ENCODE peak calls at places on chromosome 19, in four cellular contexts. T is dorsolateral prefrontal cortex, C is fibroblast of lung, X is body of pancreas. K is an unnamed sample.

GRCh38 chr19:38718747-38719543 is 25.3 kb downstream of the CAPN12 start:
- DNase-seq in T (peak; percentile 68), X (peak; percentile 52), C (peak; percentile 76), K (no peak)

GRCh38 chr19:49614096-49614857 is 23.3 kb downstream of the PRR12 start:
- DNase-seq in C (peak; percentile 88), X (no peak), T (no peak), K (no peak)

GRCh38 chr19:10752913-10753285 is 35.0 kb downstream of the DNM2 start:
- DNase-seq in C (no peak), X (no peak), T (no peak), K (no peak)

GRCh38 chr19:38684078-38684861 is 36.8 kb downstream of the ACTN4 start:
- DNase-seq in X (no peak), T (no peak), C (peak; percentile 89), K (no peak)

GRCh38 chr19:45283443-45284033 is 32.5 kb downstream of the MARK4 start:
- DNase-seq in T (no peak), X (no peak), C (no peak), K (no peak)

GRCh38 chr19:54137913-54138776 is 583 bp downstream of the CNOT3 start:
- DNase-seq in X (peak; percentile 42), T (no peak), C (no peak), K (no peak)

GRCh38 chr19:47790398-47790814 is 11.9 kb downstream of the SELENOW start:
- DNase-seq in T (peak; percentile 78), C (peak; percentile 54), X (peak; percentile 83), K (peak; percentile 100)

GRCh38 chr19:4210166-4210731 is 19.1 kb upstream of the EBI3 start:
- DNase-seq in X (no peak), C (no peak), T (no peak), K (no peak)

GRCh38 chr19:51809787-51810186 is 14.8 kb downstream of the FPR3 start:
- DNase-seq in C (no peak), X (no peak), T (no peak), K (no peak)

GRCh38 chr19:10120538-10121198 is 969 bp upstream of the EIF3G start:
- DNase-seq in C (peak; percentile 88), T (no peak), X (no peak), K (no peak)

GRCh38 chr19:48819366-48819816 is 8.6 kb upstream of the BCAT2 start:
- DNase-seq in T (no peak), X (peak; percentile 96), C (peak; percentile 70), K (no peak)

GRCh38 chr19:34808566-34808965 is 35.6 kb upstream of the ZNF599 start:
- DNase-seq in T (no peak), C (peak; percentile 62), X (no peak), K (no peak)

GRCh38 chr19:10193666-10194499 is 870 bp downstream of the DNMT1 start:
- DNase-seq in X (no peak), T (no peak), C (peak; percentile 67), K (no peak)

GRCh38 chr19:3366761-3367571 is 583 bp downstream of the NFIC start:
- DNase-seq in X (peak; percentile 70), T (no peak), C (no peak), K (peak; percentile 80)

GRCh38 chr19:8308891-8309291 is 733 bp upstream of the CD320 start:
- DNase-seq in X (peak; percentile 9), T (no peak), C (no peak), K (peak; percentile 2)

GRCh38 chr19:15995536-15995935 is 46.7 kb downstream of the OR10H4 start:
- DNase-seq in C (no peak), T (no peak), X (no peak), K (no peak)

GRCh38 chr19:11581740-11582139 is 4.3 kb upstream of the ACP5 start:
- DNase-seq in C (peak; percentile 44), X (no peak), T (no peak), K (no peak)

GRCh38 chr19:43524922-43525835 is 1.8 kb downstream of the ETHE1 start:
- DNase-seq in T (no peak), C (peak; percentile 41), X (peak; percentile 42), K (no peak)

GRCh38 chr19:35109395-35110112 is 6.1 kb upstream of the FXYD3 start:
- DNase-seq in C (no peak), T (peak; percentile 58), X (no peak), K (peak; percentile 65)

DNA sequence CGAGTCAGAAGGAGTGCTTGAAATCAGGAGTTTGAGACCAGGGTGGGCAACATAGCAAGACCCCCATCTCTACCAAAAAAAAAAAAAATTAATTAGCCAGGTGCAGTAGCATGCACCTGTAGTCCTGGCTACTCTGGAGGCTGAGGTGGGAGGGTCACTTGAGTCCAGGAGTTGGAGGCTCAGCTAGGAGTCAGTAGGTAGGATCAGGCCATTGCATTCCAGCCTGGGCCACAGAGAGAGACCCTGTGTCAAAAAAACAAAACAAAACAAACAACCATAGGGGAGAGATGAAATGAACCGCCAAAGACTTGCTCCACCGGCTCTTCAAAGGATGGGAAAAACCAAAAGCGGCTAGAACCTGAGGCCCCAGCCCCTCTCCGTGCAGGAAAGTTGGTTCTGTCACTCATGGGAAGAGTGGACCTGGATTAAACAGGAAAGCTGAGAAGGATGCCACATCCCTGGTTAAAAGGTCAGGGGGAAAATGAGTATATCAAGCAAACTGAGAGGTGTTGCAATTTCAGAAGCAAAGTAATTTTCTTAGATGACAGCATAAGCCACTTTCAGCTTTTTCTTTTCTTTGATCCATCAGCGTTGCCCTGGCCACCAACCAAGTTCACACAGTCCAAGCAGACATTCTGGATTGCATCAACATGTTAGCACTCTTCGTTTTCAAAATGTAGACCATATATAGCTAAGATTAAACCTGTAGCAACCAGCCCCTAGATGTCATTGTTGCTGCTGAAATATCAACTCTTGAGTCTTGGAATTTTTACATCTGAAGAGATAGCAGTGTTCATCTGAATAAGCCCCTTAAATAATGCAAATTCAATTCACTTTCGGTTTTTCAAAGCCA is 8.9 kb upstream of the ZNF507 start:
- DNase-seq in C (no peak), X (no peak), T (no peak), K (no peak)
- H3K4me3 ChIP-seq in C (peak overlapping the region; percentile 20), X (no peak overlapping the region), T (peak overlapping the region; percentile 39), K (no peak overlapping the region)

DNA sequence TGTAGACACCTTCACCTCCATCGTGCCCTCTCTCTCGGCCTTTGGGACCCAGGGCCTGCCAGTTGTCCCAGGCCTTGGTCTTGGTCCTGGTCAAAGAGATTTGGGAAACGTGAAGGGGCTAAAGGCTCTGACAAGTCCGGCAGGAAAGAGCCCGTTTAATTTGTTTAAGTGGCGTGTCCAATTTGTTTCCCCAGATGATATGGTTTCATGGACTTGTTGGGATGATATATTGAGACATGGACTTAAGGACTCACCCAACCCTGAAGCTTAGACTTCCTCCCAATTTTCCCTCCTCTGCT is 2.7 kb downstream of the CLEC11A start:
- DNase-seq in T (no peak), X (no peak), C (no peak), K (no peak)
- H3K4me3 ChIP-seq in T (peak overlapping the region; percentile 82), X (no peak overlapping the region), C (peak overlapping the region; percentile 63), K (peak overlapping the region; percentile 85)

GRCh38 chr19:436413-436950 is 24.4 kb downstream of the SHC2 start:
- DNase-seq in X (no peak), T (no peak), C (no peak), K (no peak)
- H3K4me3 ChIP-seq in X (no peak overlapping the region), T (no peak overlapping the region), C (no peak overlapping the region), K (no peak overlapping the region)

GRCh38 chr19:1038995-1039645 is 787 bp upstream of the ABCA7 start:
- DNase-seq in T (no peak), X (no peak), C (peak; percentile 36), K (no peak)

GRCh38 chr19:1040476-1041271 is 767 bp downstream of the ABCA7 start:
- DNase-seq in X (peak; percentile 90), C (peak; percentile 95), T (peak; percentile 96), K (peak; percentile 98)

GRCh38 chr19:1035998-1036621 is 3.8 kb upstream of the ABCA7 start:
- DNase-seq in T (no peak), C (no peak), X (no peak), K (no peak)

GRCh38 chr19:1039646-1040475 is at the start of gene ABCA7:
- DNase-seq in T (peak; percentile 97), C (peak; percentile 97), X (peak; percentile 100), K (peak; percentile 99)

GRCh38 chr19:1037553-1038115 is 2.3 kb upstream of the ABCA7 start:
- DNase-seq in T (no peak), C (no peak), X (no peak), K (no peak)
- H3K4me3 ChIP-seq in T (no peak overlapping the region), C (no peak overlapping the region), X (no peak overlapping the region), K (no peak overlapping the region)

GRCh38 chr19:41595258-41595889 is 19.4 kb downstream of the CEACAM21 start:
- DNase-seq in T (no peak), X (peak; percentile 56), C (peak; percentile 68), K (peak; percentile 63)

GRCh38 chr19:41590945-41591344 is 15.0 kb downstream of the CEACAM21 start:
- DNase-seq in X (no peak), T (no peak), C (no peak), K (no peak)

GRCh38 chr19:41589371-41589770 is 13.4 kb downstream of the CEACAM21 start:
- DNase-seq in C (no peak), X (no peak), T (no peak), K (no peak)

GRCh38 chr19:41588497-41589209 is 12.7 kb downstream of the CEACAM21 start:
- DNase-seq in C (peak; percentile 27), X (peak; percentile 47), T (no peak), K (no peak)

GRCh38 chr19:41591951-41592562 is 16.1 kb downstream of the CEACAM21 start:
- DNase-seq in C (no peak), X (no peak), T (no peak), K (no peak)
- H3K4me3 ChIP-seq in C (no peak overlapping the region), X (no peak overlapping the region), T (no peak overlapping the region), K (no peak overlapping the region)

GRCh38 chr19:32674959-32675719 is at the start of gene ANKRD27:
- DNase-seq in C (peak; percentile 93), X (peak; percentile 99), T (peak; percentile 98), K (peak; percentile 97)

GRCh38 chr19:32669205-32669785 is 5.7 kb downstream of the ANKRD27 start:
- DNase-seq in T (no peak), C (no peak), X (no peak), K (no peak)

GRCh38 chr19:32673573-32673972 is 1.4 kb downstream of the ANKRD27 start:
- DNase-seq in C (no peak), X (no peak), T (no peak), K (no peak)

GRCh38 chr19:32674153-32674958 is 624 bp downstream of the ANKRD27 start:
- DNase-seq in C (no peak), X (no peak), T (no peak), K (no peak)

DNA sequence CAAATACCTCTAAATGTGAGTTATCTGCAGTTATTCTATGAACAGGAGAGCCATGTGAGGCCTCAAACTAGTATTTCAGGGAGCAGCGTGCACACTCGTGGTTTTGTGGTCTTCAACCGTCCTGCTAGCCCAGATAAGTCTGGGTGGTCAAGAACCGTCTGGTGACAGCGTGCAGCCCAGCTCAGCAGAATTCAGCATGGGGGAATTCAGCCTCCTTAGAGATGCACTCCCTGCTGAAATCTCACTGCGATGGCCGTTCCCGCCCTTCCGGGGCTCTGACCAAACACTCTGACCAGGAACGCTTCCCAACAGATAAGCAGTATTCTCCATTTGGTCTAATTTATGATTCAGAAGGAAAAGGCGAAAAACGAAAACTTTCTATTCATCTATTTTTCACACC is 3.1 kb downstream of the ANKRD27 start:
- DNase-seq in X (no peak), C (peak; percentile 51), T (no peak), K (no peak)
- H3K4me3 ChIP-seq in X (no peak overlapping the region), C (no peak overlapping the region), T (no peak overlapping the region), K (no peak overlapping the region)